ENCODE peak calls at places on chromosomes 2 and 18, in four cellular contexts. D, C, J and R are unnamed samples.

GRCh38 chr18:51417643-51418483 is 220.4 kb upstream of the MEX3C start:
- DNase-seq in D (no peak), C (peak), J (no peak), R (no peak)

GRCh38 chr2:234003972-234004617 is 46.4 kb upstream of the SPP2 start:
- DNase-seq in D (no peak), C (no peak), J (no peak), R (no peak)

GRCh38 chr2:154556146-154556545 is 142.3 kb upstream of the KCNJ3 start:
- DNase-seq in D (no peak), C (no peak), J (no peak), R (no peak)

GRCh38 chr2:235765181-235765820 is 271.5 kb downstream of the AGAP1 start:
- DNase-seq in D (peak), C (no peak), J (no peak), R (no peak)

GRCh38 chr2:186641807-186642321 is 52.0 kb upstream of the FAM171B start:
- DNase-seq in D (peak), C (no peak), J (peak), R (peak)

GRCh38 chr2:12715878-12716249 is 872 bp upstream of the TRIB2 start:
- DNase-seq in D (peak), C (no peak), J (no peak), R (peak)

GRCh38 chr18:24319757-24320156 is 77.9 kb downstream of the OSBPL1A start:
- DNase-seq in D (no peak), C (no peak), J (no peak), R (no peak)

GRCh38 chr2:65835975-65836549 is 403.7 kb upstream of the SPRED2 start:
- DNase-seq in D (no peak), C (no peak), J (no peak), R (no peak)

GRCh38 chr18:51988277-51988676 is 351.7 kb upstream of the DCC start:
- DNase-seq in D (no peak), C (no peak), J (no peak), R (no peak)

GRCh38 chr2:83069724-83070123 is 1389.4 kb downstream of the SUCLG1 start:
- DNase-seq in D (no peak), C (no peak), J (no peak), R (no peak)

GRCh38 chr2:41911033-41911432 is 136.8 kb upstream of the PKDCC start:
- DNase-seq in D (no peak), C (no peak), J (no peak), R (no peak)

GRCh38 chr2:54969295-54969939 is 80.8 kb downstream of the RTN4 start:
- DNase-seq in D (no peak), C (no peak), J (no peak), R (no peak)

GRCh38 chr18:41577529-41577928 is 377.5 kb upstream of the PIK3C3 start:
- DNase-seq in D (no peak), C (no peak), J (no peak), R (no peak)

GRCh38 chr2:231530099-231531085 is at the start of gene NMUR1:
- DNase-seq in D (peak), C (no peak), J (no peak), R (no peak)

GRCh38 chr2:129887688-129888266 is 91.7 kb upstream of the RAB6C start:
- DNase-seq in D (no peak), C (no peak), J (no peak), R (no peak)

GRCh38 chr2:98572676-98573075 is 35.6 kb downstream of the COA5 start:
- DNase-seq in D (no peak), C (no peak), J (no peak), R (no peak)

GRCh38 chr2:119436993-119437772 is 5.5 kb downstream of the TMEM37 start:
- DNase-seq in D (no peak), C (no peak), J (no peak), R (no peak)

GRCh38 chr18:12645751-12646203 is 12.1 kb downstream of the SPIRE1 start:
- DNase-seq in D (no peak), C (no peak), J (no peak), R (peak)

GRCh38 chr18:54148151-54148550 is 76.3 kb downstream of the MBD2 start:
- DNase-seq in D (no peak), C (no peak), J (no peak), R (no peak)

GRCh38 chr18:13550446-13551304 is 175.7 kb downstream of the FAM210A start:
- DNase-seq in D (no peak), C (no peak), J (no peak), R (no peak)

GRCh38 chr18:3205239-3205638 is 14.5 kb downstream of the MYOM1 start:
- DNase-seq in D (no peak), C (no peak), J (no peak), R (no peak)

GRCh38 chr18:75341267-75341666 is 86.2 kb downstream of the SMIM21 start:
- DNase-seq in D (no peak), C (no peak), J (no peak), R (no peak)

GRCh38 chr2:118689456-118689855 is 158.0 kb downstream of the EN1 start:
- DNase-seq in D (peak), C (no peak), J (no peak), R (no peak)

GRCh38 chr2:69384618-69385081 is 2.4 kb downstream of the GFPT1 start:
- DNase-seq in D (no peak), C (no peak), J (no peak), R (no peak)

GRCh38 chr2:173414823-173415322 is 60.2 kb downstream of the CDCA7 start:
- DNase-seq in D (no peak), C (no peak), J (no peak), R (no peak)

GRCh38 chr2:105071379-105071778 is 33.5 kb downstream of the MRPS9 start:
- DNase-seq in D (no peak), C (no peak), J (no peak), R (no peak)

GRCh38 chr18:62788891-62789290 is 73.5 kb downstream of the PHLPP1 start:
- DNase-seq in D (no peak), C (no peak), J (no peak), R (no peak)

GRCh38 chr2:56386657-56387056 is 202.9 kb downstream of the CCDC85A start:
- DNase-seq in D (no peak), C (no peak), J (no peak), R (no peak)

GRCh38 chr2:40169430-40169829 is 282.5 kb downstream of the SLC8A1 start:
- DNase-seq in D (no peak), C (no peak), J (no peak), R (no peak)

GRCh38 chr2:121220995-121221394 is 64.0 kb downstream of the TFCP2L1 start:
- DNase-seq in D (no peak), C (no peak), J (no peak), R (no peak)

GRCh38 chr2:2872713-2873449 is 504.7 kb downstream of the EIPR1 start:
- DNase-seq in D (no peak), C (no peak), J (no peak), R (no peak)

GRCh38 chr2:27264753-27265535 is 2.1 kb upstream of the SLC30A3 start:
- DNase-seq in D (no peak), C (no peak), J (no peak), R (peak)

GRCh38 chr18:37471619-37472018 is 94.0 kb downstream of the CELF4 start:
- DNase-seq in D (no peak), C (no peak), J (no peak), R (no peak)

GRCh38 chr18:34322365-34323289 is 97.9 kb upstream of the NOL4 start:
- DNase-seq in D (no peak), C (no peak), J (peak), R (peak)

GRCh38 chr2:225479386-225479785 is 79.9 kb downstream of the NYAP2 start:
- DNase-seq in D (no peak), C (no peak), J (no peak), R (no peak)

GRCh38 chr18:76721207-76721996 is 101.0 kb upstream of the ZNF236 start:
- DNase-seq in D (no peak), C (no peak), J (no peak), R (no peak)

GRCh38 chr2:128775064-128775347 is 456.3 kb upstream of the HS6ST1 start:
- DNase-seq in D (no peak), C (no peak), J (no peak), R (no peak)

GRCh38 chr2:146652311-146652710 is 1192.5 kb upstream of the ACVR2A start:
- DNase-seq in D (no peak), C (no peak), J (no peak), R (no peak)

DNA sequence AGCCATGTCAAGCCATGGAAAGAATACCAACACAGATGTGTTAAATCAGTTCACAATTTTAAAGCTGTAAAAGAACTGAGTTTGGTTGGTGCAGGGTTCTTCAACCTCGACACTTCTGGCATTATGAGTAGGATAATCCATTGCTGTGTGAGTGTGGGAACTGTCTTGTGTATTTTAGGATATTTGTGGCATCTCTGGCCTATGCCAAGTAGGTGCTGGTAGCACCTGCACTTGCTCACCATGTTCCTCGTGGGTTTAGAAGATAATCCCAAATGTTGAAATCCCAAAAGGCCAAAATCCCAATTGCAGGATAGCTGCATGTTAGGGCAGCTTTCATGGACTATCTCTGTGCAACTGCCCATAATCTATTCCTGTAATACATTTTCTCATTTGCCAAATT is 3.8 kb downstream of the KRCC1 start:
- DNase-seq in D (no peak), C (no peak), J (no peak), R (no peak)
- TF ChIP-seq POLR2AphosphoS5 in D (no peak), C (no peak), J (peak), R (peak)

GRCh38 chr2:20661028-20661980 is 5.6 kb upstream of the GDF7 start:
- DNase-seq in D (peak), C (peak), J (peak), R (peak)

GRCh38 chr2:20660506-20660905 is 6.4 kb upstream of the GDF7 start:
- DNase-seq in D (no peak), C (no peak), J (no peak), R (no peak)

GRCh38 chr2:20656561-20656960 is 5.7 kb upstream of the HS1BP3 start:
- DNase-seq in D (no peak), C (no peak), J (no peak), R (no peak)

GRCh38 chr2:20654414-20654813 is 3.5 kb upstream of the HS1BP3 start:
- DNase-seq in D (no peak), C (no peak), J (no peak), R (no peak)

DNA sequence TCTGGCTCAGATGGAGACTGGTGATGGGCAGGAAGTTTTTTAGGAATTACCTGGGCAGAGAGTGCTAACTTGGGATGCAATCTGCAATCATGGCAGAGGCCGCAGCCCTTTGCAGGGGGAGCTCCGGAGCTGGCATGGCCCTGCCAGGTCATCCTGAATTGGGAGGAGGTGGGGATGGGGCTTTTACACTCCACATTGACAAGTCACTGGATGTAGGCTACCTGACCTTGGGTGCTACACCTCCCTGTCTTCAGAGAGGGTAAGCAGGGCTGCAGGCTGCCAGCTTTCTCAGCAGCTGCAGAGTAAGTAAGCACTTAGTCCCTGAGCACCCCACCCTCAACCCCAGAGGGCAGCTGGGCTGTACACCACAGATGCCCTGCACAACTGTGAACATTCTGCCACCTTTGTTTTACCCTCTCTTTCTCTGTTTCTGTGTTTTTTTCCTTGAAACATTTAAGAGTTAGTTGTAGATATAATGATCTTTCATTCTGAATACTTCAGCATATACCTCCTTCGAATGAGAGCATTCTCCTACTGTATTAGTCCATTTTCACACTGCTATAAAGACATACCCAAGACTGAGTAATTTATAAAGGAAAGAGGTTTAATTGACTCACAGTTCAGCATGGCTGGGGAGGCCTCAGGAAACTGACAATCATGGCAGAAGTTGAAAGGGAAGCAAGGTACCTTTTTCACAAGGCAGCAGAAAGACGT is 6.8 kb upstream of the HS1BP3 start:
- DNase-seq in D (no peak), C (no peak), J (no peak), R (no peak)
- TF ChIP-seq CBX5 in D (no peak), C (no peak), J (no peak), R (no peak)

GRCh38 chr18:10020176-10020575 is 106.4 kb downstream of the VAPA start:
- DNase-seq in D (no peak), C (no peak), J (no peak), R (no peak)
- TF ChIP-seq POLR2AphosphoS5 in D (no peak), C (no peak), J (no peak), R (no peak)

DNA sequence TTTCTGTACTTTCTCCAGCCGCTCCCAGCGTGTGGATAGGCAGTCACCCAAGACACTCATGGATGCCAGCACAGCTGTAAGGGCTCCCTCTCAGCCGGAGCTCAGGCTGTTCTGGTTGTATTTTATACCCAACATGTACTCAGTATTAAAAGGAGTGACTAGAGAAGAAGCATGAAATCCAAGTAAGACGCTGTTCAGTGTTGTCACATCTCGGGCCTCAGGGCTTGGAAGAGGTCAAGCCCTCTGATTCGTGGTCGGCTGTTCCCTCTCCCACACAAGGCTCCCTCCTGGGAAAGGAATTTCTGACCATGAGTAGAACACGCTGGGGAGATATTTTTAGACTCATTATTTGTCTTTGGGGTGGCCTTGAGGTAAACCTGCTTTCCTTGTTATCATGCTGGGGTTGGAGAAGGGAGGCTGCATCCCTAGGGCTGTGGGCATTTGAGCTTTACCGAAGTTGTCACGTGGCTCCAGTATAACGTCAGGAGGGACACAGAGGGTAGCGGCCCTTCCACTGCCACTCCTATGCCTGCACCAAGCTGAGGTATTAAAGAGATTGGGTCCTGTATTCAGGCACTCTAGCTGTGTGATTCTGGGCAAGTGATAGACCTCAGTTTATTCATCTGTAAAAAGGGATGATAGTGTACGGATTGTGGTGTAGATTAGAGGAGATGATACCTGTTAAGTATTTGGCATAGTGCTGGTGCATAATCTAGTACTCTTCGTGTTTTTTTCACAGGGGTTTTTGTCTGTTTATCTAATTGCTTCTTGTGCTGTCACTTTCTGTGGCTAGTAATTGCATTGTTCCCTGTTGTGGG is 34.1 kb downstream of the HK2 start:
- DNase-seq in D (no peak), C (no peak), J (no peak), R (no peak)
- TF ChIP-seq CBX5 in D (no peak), C (no peak), J (no peak), R (no peak)